ENCODE peak calls at places on chromosomes 1 and 21, in five cellular contexts. F is hepatocyte, B is endothelial cell, A is suprapubic skin, J is Calu3. O is an unnamed sample.

GRCh38 chr1:156704930-156705320 is 458 bp downstream of the CRABP2 start:
- DNase-seq in B (no peak), J (peak), F (peak), A (no peak), O (peak)

GRCh38 chr1:203287109-203287893 is 18.0 kb upstream of the BTG2 start:
- DNase-seq in J (no peak), F (peak), A (no peak), B (peak), O (no peak)

GRCh38 chr21:32978346-32979270 is 47.1 kb upstream of the OLIG2 start:
- DNase-seq in B (no peak), J (no peak), F (no peak), A (no peak), O (no peak)

GRCh38 chr1:1669468-1670440 is 10.9 kb upstream of the CDK11B start:
- DNase-seq in B (no peak), J (no peak), A (peak), F (no peak), O (no peak)

GRCh38 chr1:4307468-4307845 is 347.0 kb upstream of the AJAP1 start:
- DNase-seq in B (no peak), F (no peak), J (no peak), A (peak), O (no peak)

GRCh38 chr1:155250246-155250632 is 5.0 kb downstream of the ENTREP3 start:
- DNase-seq in A (no peak), J (no peak), B (no peak), F (no peak), O (no peak)

GRCh38 chr1:27161594-27161993 is 6.7 kb upstream of the SLC9A1 start:
- DNase-seq in J (no peak), F (peak), B (no peak), A (no peak), O (no peak)

GRCh38 chr1:244080343-244080929 is 29.4 kb downstream of the ZBTB18 start:
- DNase-seq in B (no peak), F (no peak), A (no peak), J (no peak), O (peak)

GRCh38 chr1:227429447-227430359 is 111.4 kb upstream of the CDC42BPA start:
- DNase-seq in A (no peak), F (no peak), J (no peak), B (peak), O (no peak)

GRCh38 chr1:3834701-3835100 is 22.3 kb downstream of the CEP104 start:
- DNase-seq in J (no peak), A (no peak), B (no peak), F (no peak), O (no peak)

GRCh38 chr1:212286437-212287131 is 1.4 kb downstream of the PPP2R5A start:
- DNase-seq in A (no peak), F (no peak), J (no peak), B (no peak), O (no peak)

GRCh38 chr21:32712043-32712442 is 15.8 kb downstream of the SYNJ1 start:
- DNase-seq in F (no peak), A (no peak), B (no peak), J (no peak), O (no peak)

GRCh38 chr1:9013824-9014223 is 12.4 kb downstream of the SLC2A7 start:
- DNase-seq in J (no peak), F (no peak), B (no peak), A (no peak), O (no peak)

GRCh38 chr1:54046671-54047383 is 6.2 kb downstream of the TMEM59 start:
- DNase-seq in J (no peak), F (no peak), B (no peak), A (no peak), O (no peak)

GRCh38 chr21:17455028-17455353 is 57.9 kb upstream of the CXADR start:
- DNase-seq in J (no peak), A (no peak), B (no peak), F (no peak), O (no peak)

GRCh38 chr1:188243456-188243855 is 1414.7 kb downstream of the PLA2G4A start:
- DNase-seq in A (no peak), B (no peak), F (no peak), J (no peak), O (no peak)

GRCh38 chr1:188244681-188245080 is 1415.9 kb downstream of the PLA2G4A start:
- DNase-seq in J (no peak), A (no peak), B (no peak), F (no peak), O (no peak)

GRCh38 chr1:188237573-188238353 is 1409.0 kb downstream of the PLA2G4A start:
- DNase-seq in F (no peak), B (no peak), A (no peak), J (peak), O (no peak)

GRCh38 chr1:188240772-188241406 is 1412.1 kb downstream of the PLA2G4A start:
- DNase-seq in B (no peak), J (no peak), F (no peak), A (no peak), O (no peak)

DNA sequence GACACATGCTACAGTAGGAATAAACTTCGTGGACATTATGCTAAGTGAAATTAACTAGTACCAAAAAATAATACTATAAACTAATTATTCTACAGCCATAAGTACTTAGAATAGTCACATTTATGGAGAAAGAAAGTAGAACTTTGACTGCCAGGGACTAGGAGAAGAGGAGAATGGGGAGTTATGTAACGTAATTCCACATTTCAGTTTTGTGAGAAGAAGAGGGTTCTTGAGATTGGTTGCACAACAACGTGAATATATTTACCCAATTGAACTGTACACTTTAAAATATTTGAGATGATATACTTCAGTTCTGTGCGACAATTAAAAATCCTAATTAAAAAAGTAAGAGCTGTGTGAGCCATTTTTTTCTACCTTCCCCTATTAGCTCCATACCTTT is 1412.9 kb downstream of the PLA2G4A start:
- DNase-seq in J (no peak), F (no peak), B (no peak), A (no peak), O (no peak)
- TF ChIP-seq CTCF in J (no peak), F (no peak), B (no peak), A (no peak), O (no peak)

DNA sequence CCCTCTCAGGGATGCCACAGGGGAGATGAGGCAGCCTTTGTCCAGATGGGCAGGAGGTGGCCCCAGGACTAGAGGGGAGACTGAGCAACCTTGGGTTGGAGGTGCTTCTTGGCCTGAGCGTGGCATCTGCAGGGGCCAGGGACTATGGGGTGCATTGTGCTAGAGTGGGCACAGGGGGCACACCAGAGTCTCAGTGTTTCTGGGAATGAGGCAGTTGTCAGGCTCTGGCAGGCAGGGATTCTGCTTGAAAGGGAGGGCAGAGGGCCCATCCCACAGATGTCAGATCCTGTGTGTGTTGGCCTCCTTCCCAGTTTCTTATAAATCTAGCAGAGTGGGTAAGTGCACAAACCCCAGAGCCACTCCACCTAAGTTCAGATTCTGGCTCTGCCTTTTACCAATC is 13.7 kb downstream of the LGR6 start:
- DNase-seq in A (no peak), F (peak), J (no peak), B (no peak), O (peak)
- TF ChIP-seq CTCF in A (no peak), F (peak), J (no peak), B (peak), O (peak)

GRCh38 chr1:161100534-161100933 is 2.4 kb downstream of the KLHDC9 start:
- DNase-seq in B (no peak), J (no peak), F (no peak), A (no peak), O (no peak)

GRCh38 chr1:161096514-161096913 is 1.6 kb upstream of the KLHDC9 start:
- DNase-seq in F (no peak), A (no peak), J (no peak), B (no peak), O (no peak)

GRCh38 chr1:161096015-161096414 is 2.1 kb upstream of the KLHDC9 start:
- DNase-seq in F (no peak), A (no peak), B (no peak), J (no peak), O (no peak)

GRCh38 chr1:161099090-161099802 is 1.1 kb downstream of the KLHDC9 start:
- DNase-seq in B (no peak), A (no peak), J (no peak), F (no peak), O (no peak)

DNA sequence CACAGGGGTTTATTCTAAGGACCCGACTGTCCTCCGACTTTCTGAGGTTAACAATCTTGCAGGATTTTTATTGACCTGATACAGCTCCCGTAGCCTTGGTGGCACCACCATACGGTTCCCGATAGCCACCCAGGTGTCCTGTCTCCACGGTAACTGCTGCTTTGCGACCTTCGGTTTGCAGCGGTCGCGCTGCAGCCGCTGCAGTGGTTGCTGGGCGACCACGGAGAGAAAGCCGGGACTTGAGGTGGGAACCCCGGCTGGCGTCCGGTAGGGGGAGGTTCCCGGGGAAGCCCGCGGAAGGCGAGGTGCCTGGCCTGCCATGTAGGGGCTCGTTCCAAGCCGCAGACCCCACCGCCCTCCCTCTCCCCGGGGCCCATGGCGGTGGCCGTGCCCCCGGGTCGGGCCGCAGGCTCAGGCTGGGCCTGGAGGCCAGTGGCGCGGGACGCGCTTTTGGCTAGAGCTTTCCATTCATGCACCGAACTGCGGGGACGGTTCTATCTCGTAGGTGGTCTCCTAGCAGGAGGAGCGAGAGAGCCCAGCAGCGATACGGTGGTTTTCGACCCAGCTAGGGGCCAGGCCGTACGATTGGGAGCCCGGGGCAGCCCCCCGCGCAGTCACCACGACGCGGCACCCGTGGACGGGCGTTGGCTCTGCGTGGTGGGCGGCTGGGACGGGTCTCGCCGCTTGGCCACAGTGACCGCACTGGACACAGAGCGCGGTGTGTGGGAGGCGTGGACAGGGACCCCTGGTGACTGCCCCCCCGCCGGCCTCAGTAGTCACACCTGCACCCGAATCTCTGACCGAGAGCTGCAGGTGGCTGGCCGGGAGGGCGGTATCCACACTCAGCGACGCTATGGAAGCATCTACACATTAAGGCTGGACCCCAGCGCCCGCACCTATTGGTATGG is at the start of gene KLHDC9:
- DNase-seq in F (peak), J (peak), A (no peak), B (peak), O (peak)
- TF ChIP-seq CTCF in F (no peak), J (no peak), A (no peak), B (peak), O (no peak)

DNA sequence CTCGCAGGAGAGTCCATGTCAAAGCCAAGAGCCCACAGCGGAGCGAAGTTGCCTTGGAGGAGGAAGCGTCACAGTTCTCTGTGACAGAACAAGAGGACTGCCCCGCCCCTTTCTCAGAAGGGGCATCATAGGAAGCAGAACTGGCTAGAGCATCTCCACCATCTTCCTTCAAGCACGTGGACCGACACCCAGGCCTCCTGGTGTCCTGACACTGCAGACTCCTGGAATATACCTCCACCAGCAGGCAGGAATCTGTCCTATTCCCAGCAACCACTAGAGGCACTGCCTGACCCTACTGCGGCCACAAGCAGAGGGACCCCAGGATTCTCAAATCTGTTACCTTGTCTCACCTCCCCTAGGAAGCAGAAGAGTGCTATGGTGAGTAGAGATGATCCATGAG is 37.8 kb downstream of the GPA33 start:
- DNase-seq in J (no peak), B (peak), F (peak), A (no peak), O (no peak)
- TF ChIP-seq CTCF in J (peak), B (peak), F (peak), A (no peak), O (peak)

DNA sequence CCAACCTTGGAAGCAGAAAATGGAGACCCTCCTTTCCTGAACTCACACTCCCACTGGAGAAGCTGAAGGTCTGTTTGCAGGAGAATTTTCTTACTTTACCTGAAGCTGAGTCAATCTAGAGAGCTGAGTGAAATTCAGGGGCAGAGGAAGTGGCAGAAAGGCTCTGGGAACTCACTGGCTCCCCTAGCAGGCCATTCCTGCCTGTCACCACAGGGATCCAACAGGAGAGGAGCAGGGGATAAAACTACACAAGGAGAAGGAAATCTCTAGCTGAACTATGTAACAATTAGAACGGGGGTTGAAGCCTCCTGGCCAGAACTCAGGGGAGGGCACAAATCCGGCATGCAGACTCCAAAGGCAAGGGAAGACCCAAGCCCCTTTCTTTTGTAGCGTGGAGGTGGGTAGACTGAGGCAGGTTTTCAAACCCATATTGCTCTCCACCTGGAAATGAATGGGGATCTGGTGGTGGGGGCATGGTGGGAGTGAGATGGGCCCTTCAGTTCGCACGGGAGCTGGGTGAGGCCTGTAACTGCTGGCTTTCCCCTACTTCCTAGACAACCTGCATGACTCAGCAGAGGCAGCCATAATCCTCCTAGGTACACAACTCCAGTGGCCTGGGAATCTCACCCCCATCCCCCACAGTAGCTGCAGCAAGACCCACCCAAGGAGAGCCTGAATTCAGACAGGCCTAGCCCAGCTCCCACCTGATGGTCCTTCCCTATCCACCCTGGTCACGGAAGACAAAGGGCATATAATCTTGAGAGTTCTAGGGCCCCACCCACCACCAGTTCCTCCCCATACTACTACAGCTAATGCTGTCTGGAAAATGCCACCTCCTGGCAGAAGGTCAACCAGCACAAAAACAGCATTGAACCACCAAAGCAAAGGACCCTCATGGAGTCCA is 158.1 kb downstream of the LTN1 start:
- DNase-seq in F (no peak), J (no peak), A (no peak), B (no peak), O (no peak)
- TF ChIP-seq CTCF in F (no peak), J (no peak), A (no peak), B (no peak), O (no peak)

GRCh38 chr1:47931395-47931794 is 65.8 kb downstream of the TRABD2B start:
- DNase-seq in B (no peak), F (no peak), J (peak), A (no peak), O (no peak)
- TF ChIP-seq CTCF in B (no peak), F (peak), J (peak), A (no peak), O (peak)

GRCh38 chr21:45889961-45890360 is 91.6 kb upstream of the COL6A1 start:
- DNase-seq in J (no peak), A (no peak), B (no peak), F (no peak), O (no peak)

GRCh38 chr21:45892156-45892919 is 89.2 kb upstream of the COL6A1 start:
- DNase-seq in F (no peak), A (no peak), J (no peak), B (no peak), O (no peak)

GRCh38 chr21:45893166-45894106 is 88.1 kb upstream of the COL6A1 start:
- DNase-seq in F (no peak), A (no peak), B (no peak), J (no peak), O (no peak)

GRCh38 chr21:45889115-45889708 is 92.4 kb upstream of the COL6A1 start:
- DNase-seq in B (no peak), F (no peak), A (no peak), J (no peak), O (no peak)

GRCh38 chr21:45891388-45892155 is 90.0 kb upstream of the COL6A1 start:
- DNase-seq in F (no peak), J (no peak), A (no peak), B (no peak), O (no peak)
- TF ChIP-seq CTCF in F (no peak), J (no peak), A (no peak), B (no peak), O (no peak)

DNA sequence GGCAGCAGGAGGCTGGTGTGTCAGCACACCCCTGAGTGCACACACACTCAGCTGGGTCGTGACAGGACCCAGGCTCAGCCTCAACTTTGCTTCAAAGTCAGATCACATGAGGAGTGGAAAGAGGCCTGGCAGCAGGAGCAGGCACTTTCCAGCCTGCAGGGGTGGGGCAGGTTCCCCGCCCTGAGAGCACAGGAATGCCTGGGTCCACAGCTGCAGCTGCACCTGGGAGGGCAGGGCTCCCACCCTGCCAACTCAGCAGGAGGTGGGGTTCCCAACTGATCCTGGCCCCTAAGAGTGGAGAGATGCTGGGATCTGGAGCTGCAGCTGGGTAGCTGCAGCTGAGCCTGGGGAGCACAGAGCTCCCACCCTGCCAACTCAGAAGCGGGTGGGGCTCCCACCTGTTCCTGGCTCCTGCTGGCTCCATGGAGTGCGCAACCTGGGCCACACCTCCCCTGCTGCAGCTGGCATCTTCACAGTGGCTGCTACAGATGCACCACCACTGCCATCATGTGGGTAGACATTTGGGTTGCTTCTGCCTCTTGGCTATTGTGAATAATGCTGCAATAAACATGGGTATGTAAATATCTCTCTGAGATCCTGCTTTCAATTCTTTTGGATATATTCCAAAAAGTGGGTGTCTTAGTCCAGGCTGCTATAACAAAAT is 415.4 kb downstream of the TTLL7 start:
- DNase-seq in J (peak), F (peak), A (no peak), B (no peak), O (no peak)
- TF ChIP-seq CTCF in J (no peak), F (peak), A (no peak), B (no peak), O (peak)

DNA sequence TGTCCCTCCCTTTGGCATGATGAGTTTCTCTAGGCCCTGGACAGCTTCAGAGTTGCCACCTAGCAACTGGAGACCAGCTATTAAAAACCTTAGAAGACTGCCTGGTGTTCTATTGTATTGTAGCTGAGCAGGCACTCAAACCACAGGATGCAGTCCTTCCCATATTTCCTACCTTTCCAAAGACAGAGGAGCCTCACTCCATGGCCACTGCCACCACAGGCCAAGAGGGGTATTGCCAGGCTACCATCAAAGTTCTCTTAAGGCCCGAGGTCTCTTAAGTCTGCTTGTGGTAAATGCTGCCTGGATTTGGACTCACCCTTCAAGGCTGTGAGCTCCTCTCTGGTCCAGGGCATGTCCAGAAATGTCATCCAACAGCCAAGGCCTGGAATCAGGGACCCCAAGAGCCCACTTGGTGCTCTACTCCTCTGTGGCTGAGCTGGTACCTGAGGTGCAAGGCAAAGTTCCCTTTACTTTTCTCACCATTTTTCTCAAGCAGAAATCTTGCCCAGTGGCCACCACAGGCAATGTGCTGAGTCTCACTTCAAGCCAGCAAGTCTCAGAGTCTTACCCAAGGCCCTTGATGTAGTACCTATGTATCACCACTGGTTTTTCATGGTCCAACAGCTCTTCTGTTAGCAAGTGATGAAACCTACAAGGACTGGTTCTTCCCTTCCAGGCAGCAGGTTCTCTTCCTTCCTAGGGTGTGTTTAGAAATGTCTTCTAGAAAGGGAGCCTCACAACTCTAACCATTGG is 269.4 kb downstream of the AMY1C start:
- DNase-seq in B (no peak), A (no peak), F (no peak), J (no peak), O (no peak)
- TF ChIP-seq CTCF in B (peak), A (no peak), F (no peak), J (no peak), O (no peak)